ENCODE peak calls at places on chromosome 3, in four cellular contexts. O is SK-N-SH, G is K562, E is HCT116. B is an unnamed sample.

GRCh38 chr3:38235466-38235865 is 30.1 kb upstream of the SLC22A13 start:
- DNase-seq in O (no peak), E (no peak), G (no peak), B (no peak)

GRCh38 chr3:156675744-156676466 is 1.5 kb downstream of the TIPARP start:
- DNase-seq in O (peak; percentile 27), G (no peak), E (peak; percentile 59), B (peak; percentile 69)

GRCh38 chr3:122272889-122273288 is 52.2 kb upstream of the CSTA start:
- DNase-seq in E (no peak), G (no peak), O (no peak), B (no peak)

GRCh38 chr3:161913786-161914389 is 417.3 kb downstream of the OTOL1 start:
- DNase-seq in E (no peak), G (no peak), O (no peak), B (no peak)

GRCh38 chr3:77053769-77054168 is 13.9 kb downstream of the ROBO2 start:
- DNase-seq in E (no peak), G (no peak), O (peak; percentile 19), B (no peak)

GRCh38 chr3:147141516-147141915 is 264.8 kb downstream of the ZIC4 start:
- DNase-seq in O (no peak), G (no peak), E (no peak), B (no peak)

GRCh38 chr3:44323341-44323955 is 15.1 kb upstream of the TCAIM start:
- DNase-seq in O (peak; percentile 46), G (peak; percentile 37), E (peak; percentile 46), B (peak; percentile 35)

GRCh38 chr3:137194301-137194700 is 236.5 kb downstream of the IL20RB start:
- DNase-seq in O (no peak), E (no peak), G (no peak), B (no peak)

GRCh38 chr3:149585401-149585726 is 72.5 kb downstream of the WWTR1 start:
- DNase-seq in E (no peak), O (no peak), G (no peak), B (no peak)

GRCh38 chr3:42991369-42992315 is 12.5 kb downstream of the GASK1A start:
- DNase-seq in E (no peak), G (no peak), O (no peak), B (no peak)

GRCh38 chr3:185216587-185216918 is 37.3 kb downstream of the EHHADH start:
- DNase-seq in E (no peak), O (no peak), G (no peak), B (no peak)

GRCh38 chr3:70072754-70073153 is 73.2 kb downstream of the SAMMSON start:
- DNase-seq in E (no peak), G (no peak), O (no peak), B (no peak)

GRCh38 chr3:59043391-59043790 is 6.4 kb downstream of the CFAP20DC start:
- DNase-seq in E (no peak), O (no peak), G (no peak), B (no peak)

GRCh38 chr3:132464066-132464465 is 46.8 kb downstream of the DNAJC13 start:
- DNase-seq in O (no peak), G (no peak), E (no peak), B (no peak)

GRCh38 chr3:150421799-150422548 is 13.9 kb downstream of the TSC22D2 start:
- DNase-seq in O (peak; percentile 5), G (no peak), E (no peak), B (no peak)

GRCh38 chr3:111947179-111947727 is 31.6 kb upstream of the ABHD10 start:
- DNase-seq in O (no peak), G (no peak), E (no peak), B (no peak)

GRCh38 chr3:67064105-67064504 is 66.0 kb downstream of the KBTBD8 start:
- DNase-seq in G (no peak), E (no peak), O (no peak), B (no peak)

GRCh38 chr3:46675843-46676567 is 17.5 kb downstream of the ALS2CL start:
- DNase-seq in G (no peak), E (no peak), O (no peak), B (no peak)

GRCh38 chr3:143831208-143831607 is 17.1 kb downstream of the SLC9A9 start:
- DNase-seq in O (no peak), E (no peak), G (no peak), B (no peak)

GRCh38 chr3:172317984-172318383 is 130.3 kb downstream of the GHSR start:
- DNase-seq in O (peak; percentile 53), G (no peak), E (peak; percentile 46), B (peak; percentile 61)

GRCh38 chr3:15660055-15660940 is 58.8 kb downstream of the BTD start:
- DNase-seq in O (no peak), G (no peak), E (no peak), B (no peak)

GRCh38 chr3:175404667-175405066 is 545.5 kb downstream of the NAALADL2 start:
- DNase-seq in G (no peak), O (no peak), E (no peak), B (no peak)

GRCh38 chr3:128397484-128397883 is 69.2 kb downstream of the DNAJB8 start:
- DNase-seq in G (no peak), O (peak; percentile 52), E (no peak), B (no peak)

GRCh38 chr3:20480771-20481170 is 294.8 kb upstream of the SGO1 start:
- DNase-seq in G (no peak), O (no peak), E (no peak), B (no peak)

GRCh38 chr3:65174713-65175112 is 486.9 kb upstream of the ADAMTS9 start:
- DNase-seq in O (no peak), G (peak; percentile 8), E (no peak), B (no peak)

GRCh38 chr3:126125341-126125740 is 41.4 kb upstream of the SLC41A3 start:
- DNase-seq in G (no peak), E (no peak), O (peak; percentile 33), B (no peak)

GRCh38 chr3:128054363-128054762 is 2.1 kb downstream of the SEC61A1 start:
- DNase-seq in E (no peak), G (no peak), O (no peak), B (no peak)

GRCh38 chr3:132038198-132038825 is 3.5 kb upstream of the CPNE4 start:
- DNase-seq in G (no peak), E (no peak), O (peak; percentile 52), B (peak; percentile 22)

GRCh38 chr3:46168583-46168982 is 39.5 kb downstream of the CCR1 start:
- DNase-seq in O (no peak), E (no peak), G (no peak), B (no peak)

GRCh38 chr3:186882125-186882524 is 39.6 kb downstream of the ADIPOQ start:
- DNase-seq in G (no peak), O (no peak), E (no peak), B (no peak)

GRCh38 chr3:161070252-161070930 is 34.8 kb downstream of the B3GALNT1 start:
- DNase-seq in E (no peak), G (no peak), O (no peak), B (no peak)

GRCh38 chr3:57184516-57184915 is 15.3 kb downstream of the HESX1 start:
- DNase-seq in O (peak; percentile 36), G (no peak), E (no peak), B (no peak)

GRCh38 chr3:37400945-37401344 is 226.6 kb upstream of the LRRFIP2 start:
- DNase-seq in O (no peak), G (no peak), E (no peak), B (no peak)

GRCh38 chr3:11379824-11380281 is 107.7 kb downstream of the ATG7 start:
- DNase-seq in O (no peak), E (no peak), G (no peak), B (no peak)

GRCh38 chr3:12729313-12729676 is 29.8 kb downstream of the TMEM40 start:
- DNase-seq in O (no peak), G (no peak), E (no peak), B (no peak)
- TF ChIP-seq SIN3A in O (no peak), G (no peak), E (no peak), B (no peak)

DNA sequence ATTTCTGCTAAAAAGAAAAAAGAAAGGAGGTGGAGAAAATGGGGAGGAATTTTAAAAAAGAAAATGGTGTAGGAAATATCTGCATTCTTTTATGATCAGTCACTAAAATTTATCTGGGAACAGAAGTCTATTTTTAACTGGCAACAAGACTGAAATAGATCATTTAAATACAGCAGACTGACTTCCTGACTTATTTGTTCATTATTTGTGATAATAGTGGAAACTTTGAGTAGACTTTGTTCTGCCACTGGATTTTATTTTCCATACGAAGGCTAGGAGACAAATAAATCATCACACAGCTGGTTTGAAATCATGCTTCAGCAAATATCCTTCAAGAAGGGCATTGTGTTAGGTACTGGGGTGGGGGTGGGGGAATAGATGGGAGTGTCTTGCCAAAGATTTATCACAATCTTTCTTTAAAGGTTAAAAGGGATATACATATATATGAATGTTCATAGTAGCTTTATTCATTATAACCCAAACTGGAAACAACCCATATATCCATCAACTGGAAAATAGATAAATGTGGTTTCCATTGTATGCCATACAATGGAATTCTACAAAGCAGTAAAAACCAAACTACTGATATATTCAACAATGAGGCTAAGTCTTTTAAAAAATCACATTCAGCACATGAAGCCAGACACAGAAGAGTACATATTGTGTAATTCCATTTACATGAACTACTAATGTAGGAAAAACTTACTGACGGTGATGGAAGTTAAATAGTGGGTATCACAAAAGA is 4.7 kb upstream of the CLASP2 start:
- DNase-seq in G (no peak), O (no peak), E (no peak), B (no peak)
- TF ChIP-seq SIN3A in G (no peak), O (no peak), E (no peak), B (no peak)

GRCh38 chr3:124610130-124610529 is 120.1 kb upstream of the UMPS start:
- DNase-seq in O (no peak), G (no peak), E (no peak), B (no peak)

GRCh38 chr3:124602986-124603627 is 127.1 kb upstream of the UMPS start:
- DNase-seq in G (no peak), O (no peak), E (no peak), B (no peak)

GRCh38 chr3:124609402-124609801 is 120.8 kb upstream of the UMPS start:
- DNase-seq in E (no peak), G (no peak), O (no peak), B (no peak)

GRCh38 chr3:124606180-124606579 is 124.1 kb upstream of the UMPS start:
- DNase-seq in E (no peak), O (no peak), G (no peak), B (no peak)

GRCh38 chr3:124607163-124607562 is 123.1 kb upstream of the UMPS start:
- DNase-seq in O (no peak), E (no peak), G (no peak), B (no peak)
- TF ChIP-seq SIN3A in O (no peak), E (no peak), G (no peak), B (no peak)

GRCh38 chr3:130926504-130926903 is 32.6 kb downstream of the ATP2C1 start:
- DNase-seq in G (peak; percentile 9), O (no peak), E (no peak), B (no peak)
- TF ChIP-seq SIN3A in G (no peak), O (no peak), E (no peak), B (no peak)

GRCh38 chr3:173688216-173688842 is 290.8 kb downstream of the NLGN1 start:
- DNase-seq in G (no peak), O (no peak), E (no peak), B (no peak)
- TF ChIP-seq SIN3A in G (no peak), O (no peak), E (no peak), B (no peak)

DNA sequence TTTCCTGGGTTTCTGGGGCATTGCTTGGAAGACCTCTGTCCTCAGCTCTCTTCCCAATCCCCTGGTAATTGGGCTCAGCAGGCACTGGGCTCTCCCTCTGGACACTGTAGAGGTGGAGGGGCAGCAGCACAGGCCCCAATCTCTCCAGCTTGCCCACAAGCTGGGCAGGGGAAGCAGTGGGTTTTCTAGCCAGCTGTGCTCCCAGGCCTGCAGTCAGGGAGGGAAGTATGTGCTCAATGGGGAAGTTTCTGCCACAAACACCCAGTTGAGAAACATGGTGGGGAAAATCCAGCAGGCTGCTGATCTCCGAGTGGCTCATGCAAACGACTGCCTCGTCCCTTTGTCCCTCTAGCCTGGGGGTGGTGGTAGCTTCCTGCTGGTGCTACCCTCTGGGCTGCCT is 12.8 kb upstream of the RFT1 start:
- DNase-seq in E (no peak), G (no peak), O (no peak), B (no peak)
- TF ChIP-seq SIN3A in E (no peak), G (no peak), O (no peak), B (no peak)

B was measured in Panc1.